ENCODE peak calls at places on chromosomes 7 and 10, in five cellular contexts. X is heart right ventricle; R is AG10803; Z is activated T-helper 1 cell treated with anti-CD3 and anti-CD28 coated beads, Interleukin-12 subunit alpha, Interleukin-12 subunit beta, Interleukin-2, Interleukin-4 antibody, amounts not matched to agents 30 ng/mL and 10 ng/mL and 1 ng/mL, durations not matched to agents 14 hours and 24 hours and 36 hours; Y is RPMI7951. I is an unnamed sample.

GRCh38 chr10:48604408-48605263 is at the start of gene ARHGAP22:
- DNase-seq in X (peak; percentile 74), R (peak; percentile 34), Z (no peak), Y (peak; percentile 62), I (no peak)

GRCh38 chr10:60032723-60033122 is 126.4 kb upstream of the CCDC6 start:
- DNase-seq in X (no peak), R (peak; percentile 41), Z (no peak), Y (peak; percentile 36), I (peak; percentile 60)

GRCh38 chr7:14639801-14640200 is 262.8 kb downstream of the DGKB start:
- DNase-seq in X (no peak), R (no peak), Z (no peak), Y (no peak), I (no peak)

GRCh38 chr10:87578160-87578559 is 73.5 kb downstream of the MINPP1 start:
- DNase-seq in X (no peak), R (no peak), Z (no peak), Y (peak; percentile 7), I (no peak)

GRCh38 chr10:118002581-118002980 is 44.2 kb downstream of the RAB11FIP2 start:
- DNase-seq in X (no peak), R (peak; percentile 64), Z (no peak), Y (peak; percentile 3), I (peak; percentile 74)

GRCh38 chr10:112778579-112778978 is 171.5 kb upstream of the TCF7L2 start:
- DNase-seq in X (no peak), R (no peak), Z (no peak), Y (no peak), I (no peak)

GRCh38 chr7:157905740-157906461 is 569.1 kb downstream of the DNAJB6 start:
- DNase-seq in X (peak; percentile 50), R (no peak), Z (no peak), Y (no peak), I (no peak)

GRCh38 chr10:18523025-18523424 is 128.4 kb downstream of the NSUN6 start:
- DNase-seq in X (no peak), R (peak; percentile 37), Z (no peak), Y (peak; percentile 4), I (no peak)

GRCh38 chr7:102279537-102280400 is 6.9 kb upstream of the SH2B2 start:
- DNase-seq in X (peak; percentile 48), R (peak; percentile 34), Z (peak; percentile 41), Y (peak; percentile 58), I (peak; percentile 51)

GRCh38 chr10:36094091-36094490 is 452.0 kb upstream of the FZD8 start:
- DNase-seq in X (no peak), R (no peak), Z (no peak), Y (no peak), I (no peak)

GRCh38 chr7:155848691-155849690 is 36.7 kb upstream of the SHH start:
- DNase-seq in X (no peak), R (no peak), Z (no peak), Y (no peak), I (no peak)

GRCh38 chr10:24503627-24504320 is 219.9 kb downstream of the ARHGAP21 start:
- DNase-seq in X (no peak), R (peak; percentile 44), Z (no peak), Y (peak; percentile 58), I (peak; percentile 21)

GRCh38 chr10:101236376-101237079 is 7.3 kb upstream of the LBX1 start:
- DNase-seq in X (no peak), R (no peak), Z (no peak), Y (no peak), I (no peak)

I was measured in H4.